ENCODE peak calls at places on chromosomes 3 and 15, in eight cellular contexts. B, L, K, G, I, Q, Z and M are unnamed samples.

GRCh38 chr3:10169000-10169496 is 4.3 kb downstream of the IRAK2 start:
- DNase-seq in G (no peak), K (no peak), L (no peak), Z (no peak), Q (no peak), B (no peak), I (no peak), M (no peak)

GRCh38 chr15:66893294-66893693 is 172.1 kb upstream of the SMAD3 start:
- DNase-seq in G (peak; percentile 34), I (no peak), Z (no peak), Q (no peak), B (no peak), L (no peak), K (no peak), M (peak; percentile 29)

GRCh38 chr15:62928996-62929350 is 113.6 kb upstream of the TPM1 start:
- DNase-seq in I (peak; percentile 55), G (no peak), Q (no peak), Z (no peak), L (peak; percentile 13), K (no peak), B (no peak), M (no peak)

GRCh38 chr3:138727371-138727770 is 107.4 kb downstream of the PIK3CB start:
- DNase-seq in Q (no peak), Z (no peak), K (no peak), G (no peak), I (no peak), L (no peak), B (no peak), M (no peak)

GRCh38 chr3:52649461-52650210 is 36.1 kb downstream of the PBRM1 start:
- DNase-seq in I (no peak), G (no peak), K (no peak), B (no peak), Z (no peak), L (no peak), Q (no peak), M (no peak)

GRCh38 chr15:67149859-67150824 is 84.7 kb downstream of the SMAD3 start:
- DNase-seq in L (peak; percentile 94), G (no peak), Z (peak; percentile 78), K (peak; percentile 47), I (peak; percentile 97), B (no peak), Q (peak; percentile 75), M (peak; percentile 83)

GRCh38 chr3:101730839-101731238 is 6.4 kb downstream of the CEP97 start:
- DNase-seq in G (no peak), I (no peak), B (no peak), Q (no peak), Z (no peak), L (no peak), K (no peak), M (no peak)

GRCh38 chr3:60456180-60456579 is 795.1 kb downstream of the FHIT start:
- DNase-seq in B (no peak), I (no peak), Z (no peak), L (no peak), G (no peak), K (no peak), Q (no peak), M (no peak)

GRCh38 chr3:129585949-129586657 is 20.4 kb downstream of the PLXND1 start:
- DNase-seq in Q (no peak), Z (no peak), G (no peak), I (no peak), B (no peak), K (no peak), L (no peak), M (no peak)

GRCh38 chr3:129591932-129592331 is 14.5 kb downstream of the PLXND1 start:
- DNase-seq in B (no peak), K (no peak), I (no peak), L (no peak), Z (no peak), Q (no peak), G (no peak), M (no peak)

GRCh38 chr3:129587061-129587460 is 19.4 kb downstream of the PLXND1 start:
- DNase-seq in G (no peak), Q (no peak), B (peak; percentile 42), I (no peak), Z (no peak), L (no peak), K (no peak), M (peak; percentile 79)

GRCh38 chr3:129584631-129585030 is 21.8 kb downstream of the PLXND1 start:
- DNase-seq in Q (no peak), B (no peak), Z (no peak), G (no peak), I (no peak), K (no peak), L (no peak), M (no peak)

DNA sequence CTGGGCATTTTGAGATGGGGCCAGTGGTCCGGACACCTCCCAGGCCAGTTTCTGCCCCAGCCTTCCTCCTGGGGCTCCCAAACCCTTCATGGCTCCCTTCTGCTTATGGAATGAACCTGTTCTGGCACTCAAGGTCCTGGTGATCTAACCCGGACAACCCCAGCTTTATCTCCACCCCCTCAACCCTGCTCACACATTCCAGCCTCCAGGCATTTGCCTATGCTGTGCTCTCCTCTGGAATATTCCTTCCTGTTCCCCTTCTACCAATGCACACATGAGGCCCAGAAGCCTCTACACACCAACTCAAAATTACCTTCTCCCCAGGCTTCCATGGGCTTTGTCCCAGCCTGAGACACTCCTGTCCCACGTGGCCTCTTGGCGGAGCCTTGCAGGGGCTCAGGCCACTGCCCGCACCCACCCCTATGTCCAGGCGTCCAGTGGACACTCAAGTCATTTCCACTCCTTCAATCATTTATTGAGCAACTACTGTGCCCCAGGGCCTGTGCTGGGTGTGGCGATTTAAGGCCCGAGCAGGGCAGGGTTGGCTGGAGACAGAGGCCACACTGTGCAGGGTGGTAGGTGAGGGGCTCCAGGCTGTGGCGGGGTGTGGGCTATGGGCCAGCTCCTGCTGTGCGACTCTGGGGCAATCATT is 18.8 kb downstream of the PLXND1 start:
- DNase-seq in K (no peak), I (no peak), B (no peak), Q (no peak), G (no peak), L (no peak), Z (no peak), M (no peak)
- H3K4me1 ChIP-seq in K (no peaks in the 10 kb centered on the region), I (peaks cover 38% of the 10 kb centered on the region), B (peaks cover 57% of the 10 kb centered on the region), Q (peaks cover 5% of the 10 kb centered on the region), G (peaks cover 54% of the 10 kb centered on the region), L (peaks cover 22% of the 10 kb centered on the region), Z (peaks cover 57% of the 10 kb centered on the region), M (peaks cover 18% of the 10 kb centered on the region)

GRCh38 chr3:156298014-156298413 is 177.6 kb downstream of the KCNAB1 start:
- DNase-seq in G (no peak), Q (no peak), K (no peak), Z (no peak), L (no peak), I (no peak), B (no peak), M (no peak)

GRCh38 chr3:156300373-156300772 is 180.0 kb downstream of the KCNAB1 start:
- DNase-seq in L (no peak), K (no peak), Q (no peak), G (no peak), B (no peak), Z (no peak), I (no peak), M (no peak)

GRCh38 chr3:156300929-156301806 is 180.8 kb downstream of the KCNAB1 start:
- DNase-seq in Z (no peak), B (no peak), L (no peak), K (no peak), I (no peak), G (no peak), Q (no peak), M (no peak)

GRCh38 chr3:156298938-156299337 is 178.6 kb downstream of the KCNAB1 start:
- DNase-seq in Q (no peak), Z (no peak), I (no peak), G (no peak), L (no peak), K (peak; percentile 45), B (peak; percentile 25), M (peak; percentile 81)

DNA sequence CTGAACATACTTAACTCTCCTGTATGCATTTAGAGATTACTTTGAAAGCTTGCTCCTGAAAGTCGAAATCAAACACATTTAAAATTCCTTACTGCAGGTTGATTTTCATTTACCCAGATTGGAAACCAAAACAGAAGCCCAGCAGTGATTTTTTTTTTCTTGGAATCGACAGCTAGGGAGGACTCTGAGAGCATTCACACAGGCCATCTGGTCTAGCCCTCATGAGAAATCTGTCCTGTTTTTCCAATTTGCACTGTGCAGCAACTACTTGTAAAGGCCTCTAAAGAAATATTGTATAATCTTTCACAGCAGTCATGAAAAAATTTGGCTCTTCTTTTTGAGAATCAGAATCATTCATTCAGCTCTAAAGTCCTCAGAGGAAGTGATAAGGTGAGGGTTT is 179.2 kb downstream of the KCNAB1 start:
- DNase-seq in B (no peak), L (no peak), I (no peak), K (no peak), G (no peak), Q (no peak), Z (no peak), M (no peak)
- H3K27ac ChIP-seq in B (no peak overlapping the region), L (no peak overlapping the region), I (no peak overlapping the region), K (no peak overlapping the region), G (no peak overlapping the region), Q (no peak overlapping the region), Z (no peak overlapping the region), M (no peak overlapping the region)

GRCh38 chr3:50256978-50257890 is 11.7 kb upstream of the SEMA3B start:
- DNase-seq in G (no peak), B (no peak), Q (no peak), I (no peak), Z (no peak), K (peak; percentile 64), L (no peak), M (no peak)

GRCh38 chr3:50255251-50255615 is 13.7 kb upstream of the SEMA3B start:
- DNase-seq in I (no peak), Q (peak; percentile 39), K (no peak), G (no peak), B (no peak), L (no peak), Z (no peak), M (no peak)

GRCh38 chr3:50251220-50251619 is 15.2 kb downstream of the GNAI2 start:
- DNase-seq in Z (no peak), K (no peak), G (no peak), L (no peak), B (no peak), I (no peak), Q (no peak), M (no peak)

GRCh38 chr3:50257990-50258389 is 11.0 kb upstream of the SEMA3B start:
- DNase-seq in Q (peak; percentile 40), I (no peak), B (no peak), K (no peak), Z (no peak), G (no peak), L (no peak), M (no peak)

DNA sequence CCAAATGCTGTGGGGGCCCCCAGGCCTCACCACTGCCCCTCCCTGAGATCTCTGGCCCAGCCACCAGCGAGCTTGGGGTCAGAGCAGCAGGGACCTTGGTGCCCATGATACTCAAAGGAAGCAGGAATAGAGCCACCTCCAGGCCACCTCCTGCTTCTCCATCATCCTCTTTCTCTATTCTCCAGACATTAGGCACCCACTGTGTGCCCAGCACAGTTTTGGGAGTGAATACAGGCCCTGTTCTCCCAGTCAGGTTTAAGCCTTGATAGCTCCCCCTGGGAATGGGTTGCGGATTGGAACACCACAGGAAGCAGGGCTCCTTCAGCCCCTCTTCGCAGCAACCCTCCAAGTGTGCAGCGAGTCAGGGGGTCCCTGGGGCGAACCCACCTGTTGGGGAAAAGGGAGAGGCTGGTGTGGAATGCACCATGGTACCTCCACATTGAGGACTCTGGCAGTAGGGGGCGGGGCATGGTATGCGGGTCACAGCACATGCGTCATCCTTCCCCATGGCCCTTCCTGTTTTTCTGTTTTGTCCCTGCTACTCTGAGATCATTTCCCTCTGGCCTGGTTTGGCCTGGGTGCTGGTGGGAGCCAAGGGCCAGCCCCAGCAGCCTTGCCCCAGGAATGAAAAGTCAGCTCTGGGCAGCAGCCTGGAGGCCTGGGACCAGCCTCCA is 14.2 kb upstream of the SEMA3B start:
- DNase-seq in L (no peak), K (no peak), G (no peak), I (no peak), Q (peak; percentile 33), Z (peak; percentile 87), B (peak; percentile 63), M (peak; percentile 85)
- TF ChIP-seq EP300 in L (no peak), K (no peak), G (no peak), I (no peak), Q (no peak), Z (no peak), B (peak; percentile 76), M (no peak)

GRCh38 chr3:31542246-31542645 is 9.5 kb downstream of the STT3B start:
- DNase-seq in I (no peak), G (no peak), Q (no peak), K (no peak), L (no peak), Z (no peak), B (no peak), M (no peak)

GRCh38 chr3:31541102-31541501 is 8.4 kb downstream of the STT3B start:
- DNase-seq in B (no peak), Q (no peak), G (no peak), K (no peak), L (no peak), I (no peak), Z (no peak), M (no peak)

GRCh38 chr3:31536417-31536991 is 3.8 kb downstream of the STT3B start:
- DNase-seq in Q (no peak), Z (no peak), L (no peak), G (no peak), I (no peak), K (no peak), B (no peak), M (no peak)

GRCh38 chr3:31543375-31543774 is 10.7 kb downstream of the STT3B start:
- DNase-seq in B (no peak), Z (no peak), I (no peak), G (no peak), Q (no peak), K (no peak), L (no peak), M (no peak)

DNA sequence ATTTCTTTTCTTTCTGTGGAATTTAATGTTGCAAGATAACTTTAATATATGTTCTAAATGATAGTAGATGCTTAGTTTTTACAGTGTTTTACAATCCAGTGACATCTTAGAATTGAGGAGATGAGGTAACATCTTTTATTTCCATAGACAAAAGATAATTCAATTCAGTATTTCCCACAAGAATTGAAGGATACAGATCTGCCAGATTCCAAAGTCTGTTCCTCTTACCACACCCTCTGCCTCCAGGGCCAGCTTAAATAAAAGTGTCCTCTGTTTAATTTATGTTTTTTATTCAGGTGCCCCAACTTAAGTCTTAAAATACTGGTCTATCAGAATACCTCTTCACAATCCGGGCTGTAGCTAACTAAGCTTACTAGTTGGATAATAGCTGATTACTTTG is 6.5 kb downstream of the STT3B start:
- DNase-seq in L (no peak), I (no peak), G (no peak), B (no peak), Z (no peak), Q (no peak), K (no peak), M (no peak)
- H3K4me1 ChIP-seq in L (peaks cover 59% of the 10 kb centered on the region), I (peaks cover 58% of the 10 kb centered on the region), G (peaks cover 59% of the 10 kb centered on the region), B (peaks cover 28% of the 10 kb centered on the region), Z (peaks cover 64% of the 10 kb centered on the region), Q (peaks cover 4% of the 10 kb centered on the region), K (peaks cover 54% of the 10 kb centered on the region), M (peaks cover 47% of the 10 kb centered on the region)